ENCODE peak calls at places on chromosomes 7 and 10, in four cellular contexts. V, S, J and F are unnamed samples.

GRCh38 chr7:90474284-90475210 is 5.1 kb downstream of the PTTG1IP2 start:
- DNase-seq in V (no peak), S (no peak), J (no peak), F (no peak)

GRCh38 chr10:323651-324293 is 188.5 kb downstream of the ZMYND11 start:
- DNase-seq in V (peak), S (no peak), J (no peak), F (no peak)

GRCh38 chr7:91692800-91693199 is 187.7 kb downstream of the MTERF1 start:
- DNase-seq in V (no peak), S (no peak), J (no peak), F (no peak)

GRCh38 chr7:1140481-1141104 is 19.4 kb downstream of the ZFAND2A start:
- DNase-seq in V (peak), S (no peak), J (no peak), F (no peak)

GRCh38 chr7:81624650-81625310 is 145.1 kb downstream of the HGF start:
- DNase-seq in V (no peak), S (peak), J (no peak), F (no peak)

GRCh38 chr10:113454341-113455061 is 98.4 kb upstream of the HABP2 start:
- DNase-seq in V (no peak), S (peak), J (peak), F (peak)

GRCh38 chr10:25896421-25896820 is 37.6 kb upstream of the MYO3A start:
- DNase-seq in V (no peak), S (no peak), J (no peak), F (no peak)

GRCh38 chr7:23357190-23358093 is 58.3 kb downstream of the MALSU1 start:
- DNase-seq in V (no peak), S (no peak), J (peak), F (no peak)

GRCh38 chr7:137628211-137628610 is 218.6 kb downstream of the DGKI start:
- DNase-seq in V (no peak), S (peak), J (no peak), F (no peak)

GRCh38 chr10:3774814-3775670 is 10.0 kb downstream of the KLF6 start:
- DNase-seq in V (no peak), S (no peak), J (peak), F (no peak)

GRCh38 chr10:10460452-10460851 is 557.2 kb upstream of the CELF2 start:
- DNase-seq in V (no peak), S (no peak), J (no peak), F (no peak)

GRCh38 chr7:77439572-77439971 is 23.4 kb upstream of the GSAP start:
- DNase-seq in V (no peak), S (peak), J (no peak), F (no peak)
- TF ChIP-seq MAX in V (no peak), S (no peak), J (no peak), F (no peak)

GRCh38 chr10:35938160-35938559 is 296.1 kb upstream of the FZD8 start:
- DNase-seq in V (no peak), S (no peak), J (no peak), F (no peak)

GRCh38 chr10:35946556-35946955 is 304.5 kb upstream of the FZD8 start:
- DNase-seq in V (no peak), S (no peak), J (no peak), F (no peak)

GRCh38 chr10:35940067-35940989 is 298.2 kb upstream of the FZD8 start:
- DNase-seq in V (no peak), S (no peak), J (no peak), F (peak)

GRCh38 chr10:35937538-35937937 is 295.4 kb upstream of the FZD8 start:
- DNase-seq in V (no peak), S (no peak), J (no peak), F (no peak)

GRCh38 chr10:35942052-35942451 is 300.0 kb upstream of the FZD8 start:
- DNase-seq in V (no peak), S (no peak), J (no peak), F (no peak)
- TF ChIP-seq USF1 in V (no peak), S (no peak), J (no peak), F (no peak)

GRCh38 chr10:104559935-104560334 is 81.2 kb upstream of the SORCS3 start:
- DNase-seq in V (no peak), S (no peak), J (no peak), F (no peak)

GRCh38 chr10:104563051-104563450 is 78.0 kb upstream of the SORCS3 start:
- DNase-seq in V (no peak), S (no peak), J (no peak), F (no peak)

GRCh38 chr10:104556831-104557230 is 84.3 kb upstream of the SORCS3 start:
- DNase-seq in V (no peak), S (no peak), J (no peak), F (no peak)

GRCh38 chr10:104557966-104558365 is 83.1 kb upstream of the SORCS3 start:
- DNase-seq in V (no peak), S (no peak), J (no peak), F (no peak)
- TF ChIP-seq MAX in V (no peak), S (no peak), J (no peak), F (no peak)

GRCh38 chr10:120455004-120455403 is 2.0 kb upstream of the PLPP4 start:
- DNase-seq in V (no peak), S (no peak), J (no peak), F (no peak)
- TF ChIP-seq USF1 in V (no peak), S (no peak), J (no peak), F (no peak)

DNA sequence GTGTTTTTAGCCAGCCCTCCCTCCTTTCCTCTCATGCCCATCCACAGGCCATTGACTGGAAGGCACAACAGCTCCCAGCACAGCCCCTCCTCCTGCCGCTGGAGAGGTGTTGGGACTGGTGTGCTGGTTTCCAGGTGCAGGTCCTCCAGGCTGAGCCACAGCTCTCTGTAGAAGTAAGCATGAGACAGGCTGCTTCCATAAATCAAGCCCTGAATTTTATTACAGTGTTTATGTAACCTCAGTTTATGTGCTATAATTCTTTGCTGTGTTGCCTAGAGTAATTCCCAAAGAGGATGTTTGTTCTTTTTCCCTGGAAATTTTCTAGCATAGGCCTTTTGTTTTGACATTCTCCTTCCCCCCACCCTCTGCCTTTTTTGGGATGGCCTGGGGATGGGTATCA is 445.8 kb downstream of the AUTS2 start:
- DNase-seq in V (no peak), S (peak), J (no peak), F (peak)
- TF ChIP-seq MAX in V (no peak), S (no peak), J (no peak), F (no peak)

DNA sequence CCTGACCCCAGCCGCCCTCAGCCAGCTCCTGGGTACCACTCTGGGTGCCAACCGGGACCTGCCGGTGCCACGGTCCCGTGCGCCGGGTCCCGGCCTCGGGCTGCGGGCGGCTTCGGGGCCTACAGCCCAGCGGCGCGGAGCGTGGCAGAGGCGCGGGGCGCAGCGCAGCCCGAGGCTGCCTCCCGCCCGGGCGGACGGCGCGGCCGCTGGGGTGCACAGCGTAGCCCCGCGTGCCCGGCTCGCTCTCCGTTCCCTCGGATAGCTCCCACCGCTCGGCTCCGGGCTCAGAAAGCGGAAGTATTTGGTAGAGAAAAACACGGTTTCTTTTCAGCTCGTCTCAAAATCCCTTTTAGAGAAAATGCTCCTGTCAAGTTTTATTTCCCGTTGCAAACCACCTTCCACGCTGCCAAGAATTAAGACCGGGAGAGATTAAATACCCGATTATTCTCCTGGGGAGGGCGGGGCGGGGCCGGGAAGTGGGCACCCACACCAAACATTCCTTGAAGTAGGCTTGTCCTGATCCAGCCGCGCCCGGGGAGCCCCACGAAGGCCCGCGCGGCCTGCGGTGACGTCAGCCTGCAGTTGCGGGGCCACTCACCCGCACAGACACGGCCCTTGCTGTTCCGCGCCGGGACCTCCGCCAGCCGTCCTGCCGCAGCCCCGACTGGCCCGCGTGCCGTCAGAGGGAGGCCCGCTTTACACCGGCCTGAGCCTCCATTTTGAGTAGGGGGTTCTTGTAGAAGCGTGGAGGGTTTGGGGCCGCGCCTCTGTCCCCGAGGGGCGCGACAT is 7.2 kb downstream of the HOXA13 start:
- DNase-seq in V (no peak), S (peak), J (no peak), F (no peak)
- TF ChIP-seq USF1 in V (no peak), S (no peak), J (no peak), F (no peak)

GRCh38 chr10:1666147-1666546 is 71.2 kb downstream of the ADARB2 start:
- DNase-seq in V (no peak), S (no peak), J (no peak), F (no peak)

GRCh38 chr10:1664565-1664964 is 72.8 kb downstream of the ADARB2 start:
- DNase-seq in V (no peak), S (no peak), J (no peak), F (no peak)

GRCh38 chr10:1665681-1666080 is 71.6 kb downstream of the ADARB2 start:
- DNase-seq in V (no peak), S (no peak), J (no peak), F (no peak)

GRCh38 chr10:1663226-1663625 is 74.1 kb downstream of the ADARB2 start:
- DNase-seq in V (no peak), S (no peak), J (no peak), F (no peak)

GRCh38 chr10:1665262-1665661 is 72.1 kb downstream of the ADARB2 start:
- DNase-seq in V (no peak), S (no peak), J (no peak), F (no peak)
- TF ChIP-seq MAX in V (no peak), S (no peak), J (no peak), F (no peak)

GRCh38 chr10:45000764-45001381 is at the start of gene ZNF22:
- DNase-seq in V (no peak), S (peak), J (peak), F (peak)

GRCh38 chr10:45000138-45000763 is 472 bp upstream of the ZNF22 start:
- DNase-seq in V (no peak), S (no peak), J (no peak), F (no peak)

GRCh38 chr10:45003432-45004000 is 2.8 kb downstream of the ZNF22 start:
- DNase-seq in V (no peak), S (no peak), J (no peak), F (no peak)

GRCh38 chr10:45004661-45005060 is 3.9 kb downstream of the ZNF22 start:
- DNase-seq in V (no peak), S (no peak), J (no peak), F (no peak)

DNA sequence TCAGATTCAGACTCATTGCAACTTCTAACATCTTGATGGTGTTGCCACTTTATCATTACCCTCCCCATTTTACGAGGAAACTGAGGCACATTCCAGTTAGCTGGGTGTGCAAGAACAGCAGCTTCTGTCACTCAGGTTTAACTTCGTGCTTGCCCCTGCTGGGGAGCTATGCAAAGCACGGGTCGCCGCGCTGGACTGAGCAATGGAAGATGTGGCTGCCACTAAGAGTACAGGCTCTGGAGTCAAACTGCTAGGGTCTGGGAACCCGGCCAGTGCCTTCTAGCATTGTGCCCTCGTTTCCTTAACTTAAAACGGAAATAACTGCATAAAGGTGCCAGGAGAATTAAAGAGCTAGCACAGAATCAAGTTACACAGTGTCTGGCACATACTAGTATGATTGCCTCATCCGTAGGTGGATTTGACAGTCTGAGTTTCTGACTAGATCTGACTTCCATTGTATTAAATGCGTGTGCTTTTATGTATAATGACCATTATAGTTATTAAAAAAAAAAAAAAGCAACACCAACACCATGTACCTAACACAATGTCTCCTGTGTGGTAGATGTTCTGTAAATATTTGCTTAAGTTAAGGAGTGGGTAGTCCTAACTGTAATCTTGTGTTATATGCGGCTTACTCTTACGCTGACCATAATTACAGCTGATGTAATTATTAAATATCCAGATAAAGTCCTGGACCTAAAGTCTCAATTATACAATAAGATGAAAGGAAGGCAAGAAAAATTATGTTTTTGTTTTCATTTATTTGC is 842 bp downstream of the ZNF22 start:
- DNase-seq in V (peak), S (peak), J (peak), F (no peak)
- TF ChIP-seq USF1 in V (no peak), S (no peak), J (no peak), F (no peak)

DNA sequence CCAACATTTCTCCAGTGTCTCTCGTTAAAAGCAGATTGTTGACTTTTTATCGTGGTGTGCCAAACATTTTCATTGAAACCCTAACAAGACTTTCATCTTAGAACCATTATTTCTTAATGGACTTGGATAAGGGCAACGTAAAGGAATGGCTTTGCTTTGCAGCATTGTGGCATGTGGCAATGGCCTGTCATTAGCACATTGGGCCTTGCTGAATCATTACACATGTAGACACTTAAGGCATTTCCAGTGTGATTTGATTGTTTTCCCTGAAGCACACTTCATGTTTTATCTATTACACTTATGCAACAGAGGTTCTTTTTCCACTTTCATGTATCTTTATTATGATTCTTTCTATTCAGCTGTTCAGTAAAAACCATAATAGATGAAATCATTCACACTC is 151.1 kb upstream of the MEOX2 start:
- DNase-seq in V (no peak), S (no peak), J (no peak), F (no peak)
- TF ChIP-seq MAX in V (no peak), S (no peak), J (no peak), F (no peak)